ENCODE peak calls at places on chromosomes 4 and X, in four cellular contexts. C, G, P and J are unnamed samples.

GRCh38 chr4:93016350-93016749 is 712.6 kb downstream of the GRID2 start:
- DNase-seq in C (no peak), P (no peak), G (no peak), J (no peak)

GRCh38 chrX:152733261-152733975 is at the start of the genes CSAG1 and MAGEA12:
- DNase-seq in P (no peak), G (peak; percentile 91), C (peak; percentile 6), J (no peak)

GRCh38 chrX:68822641-68823410 is 6.0 kb upstream of the EFNB1 start:
- DNase-seq in C (peak; percentile 50), G (peak; percentile 46), P (no peak), J (peak; percentile 28)

GRCh38 chrX:53133400-53133799 is 39.5 kb downstream of the KANTR start:
- DNase-seq in P (no peak), G (no peak), C (no peak), J (no peak)

GRCh38 chr4:4762909-4763814 is 96.3 kb upstream of the MSX1 start:
- DNase-seq in G (no peak), C (peak; percentile 10), P (peak; percentile 86), J (no peak)

GRCh38 chrX:154750301-154751120 is at the start of gene GAB3:
- DNase-seq in C (no peak), G (peak; percentile 41), P (no peak), J (no peak)

GRCh38 chr4:52837716-52838558 is 24.2 kb upstream of the RASL11B start:
- DNase-seq in C (no peak), G (no peak), P (no peak), J (peak; percentile 31)

GRCh38 chr4:2270341-2271165 is 8.6 kb upstream of the MXD4 start:
- DNase-seq in G (no peak), P (no peak), C (no peak), J (no peak)

GRCh38 chr4:185853841-185854240 is 41.8 kb upstream of the SORBS2 start:
- DNase-seq in C (no peak), P (no peak), G (no peak), J (no peak)

GRCh38 chr4:1069394-1069793 is 44.0 kb downstream of the RNF212 start:
- DNase-seq in C (no peak), G (no peak), P (no peak), J (no peak)

GRCh38 chr4:26566027-26566578 is 17.8 kb upstream of the TBC1D19 start:
- DNase-seq in P (no peak), G (no peak), C (no peak), J (no peak)

GRCh38 chr4:160034501-160034900 is 931.6 kb downstream of the RAPGEF2 start:
- DNase-seq in P (no peak), G (no peak), C (no peak), J (no peak)

GRCh38 chr4:47668810-47669408 is 169.0 kb downstream of the CORIN start:
- DNase-seq in C (peak; percentile 44), G (peak; percentile 57), P (no peak), J (peak; percentile 32)

GRCh38 chr4:112517067-112517588 is 1.1 kb upstream of the NEUROG2 start:
- DNase-seq in C (no peak), G (peak; percentile 34), P (peak; percentile 65), J (no peak)

GRCh38 chr4:7890635-7891393 is 48.8 kb downstream of the AFAP1 start:
- DNase-seq in G (no peak), P (no peak), C (peak; percentile 57), J (peak; percentile 56)

GRCh38 chr4:38177792-38178665 is 217.8 kb downstream of the PTTG2 start:
- DNase-seq in P (no peak), C (no peak), G (peak; percentile 73), J (no peak)

GRCh38 chr4:146437778-146438177 is 84.0 kb downstream of the SLC10A7 start:
- DNase-seq in G (no peak), P (no peak), C (no peak), J (no peak)

GRCh38 chrX:144586756-144587155 is 660.5 kb upstream of the SPANXN1 start:
- DNase-seq in C (no peak), P (no peak), G (no peak), J (no peak)

GRCh38 chrX:145631461-145631951 is 186.1 kb upstream of the SLITRK2 start:
- DNase-seq in G (peak; percentile 0), C (no peak), P (no peak), J (no peak)

GRCh38 chr4:7196731-7197130 is 4.4 kb downstream of the SORCS2 start:
- DNase-seq in G (no peak), C (no peak), P (no peak), J (no peak)

GRCh38 chr4:87844476-87844875 is 11.7 kb downstream of the MEPE start:
- DNase-seq in P (no peak), G (no peak), C (no peak), J (no peak)

GRCh38 chr4:74235135-74235534 is 73.1 kb upstream of the EPGN start:
- DNase-seq in G (no peak), C (no peak), P (no peak), J (no peak)

GRCh38 chr4:55157559-55158277 is 32.3 kb upstream of the KDR start:
- DNase-seq in C (no peak), G (no peak), P (no peak), J (no peak)

GRCh38 chr4:145909331-145909730 is 29.3 kb downstream of the ZNF827 start:
- DNase-seq in C (peak; percentile 64), P (no peak), G (peak; percentile 22), J (no peak)

GRCh38 chr4:126647756-126648396 is 984.9 kb upstream of the INTU start:
- DNase-seq in G (no peak), P (no peak), C (no peak), J (no peak)

GRCh38 chrX:119682019-119682989 is 10.7 kb downstream of the SEPTIN6 start:
- DNase-seq in P (peak; percentile 73), G (no peak), C (no peak), J (no peak)

GRCh38 chr4:183504064-183504929 is 561 bp upstream of the ING2 start:
- DNase-seq in P (peak; percentile 80), C (peak; percentile 95), G (peak; percentile 98), J (peak; percentile 93)

GRCh38 chrX:19679787-19680186 is 164.5 kb upstream of the MAP3K15 start:
- DNase-seq in P (no peak), G (no peak), C (no peak), J (no peak)

GRCh38 chr4:41418444-41418843 is 119.5 kb upstream of the LIMCH1 start:
- DNase-seq in G (no peak), C (no peak), P (no peak), J (no peak)

GRCh38 chrX:80876877-80877276 is 67.2 kb upstream of the BRWD3 start:
- DNase-seq in P (peak; percentile 1), G (peak; percentile 33), C (peak; percentile 45), J (peak; percentile 7)

GRCh38 chr4:153931804-153932203 is 142.9 kb upstream of the SFRP2 start:
- DNase-seq in G (no peak), C (no peak), P (no peak), J (no peak)

GRCh38 chr4:68466185-68466584 is 18.9 kb downstream of the TMPRSS11E start:
- DNase-seq in P (no peak), G (no peak), C (peak; percentile 29), J (no peak)

GRCh38 chr4:173009129-173009823 is 159.3 kb upstream of the GALNT7 start:
- DNase-seq in G (no peak), P (no peak), C (no peak), J (no peak)

GRCh38 chrX:45769919-45770582 is 569.4 kb upstream of the DIPK2B start:
- DNase-seq in P (peak; percentile 51), C (peak; percentile 86), G (peak; percentile 67), J (peak; percentile 88)

GRCh38 chrX:153924149-153924861 is 1.8 kb downstream of the ARHGAP4 start:
- DNase-seq in C (peak; percentile 65), G (peak; percentile 72), P (no peak), J (peak; percentile 58)

GRCh38 chr4:109009909-109010308 is 247.1 kb upstream of the ETNPPL start:
- DNase-seq in P (no peak), C (no peak), G (no peak), J (no peak)

GRCh38 chrX:64204701-64205440 is 637 bp downstream of the AMER1 start:
- DNase-seq in P (no peak), C (no peak), G (peak; percentile 6), J (peak; percentile 0)

GRCh38 chrX:22060451-22060940 is 28.4 kb downstream of the PHEX start:
- DNase-seq in G (no peak), P (no peak), C (peak; percentile 16), J (no peak)

GRCh38 chr4:115374621-115375020 is 261.2 kb upstream of the NDST4 start:
- DNase-seq in P (no peak), C (no peak), G (no peak), J (no peak)

GRCh38 chr4:115376866-115377265 is 263.4 kb upstream of the NDST4 start:
- DNase-seq in G (no peak), P (no peak), C (no peak), J (no peak)
- TF ChIP-seq CHD4 in G (no peak), P (no peak), C (no peak), J (no peak)

DNA sequence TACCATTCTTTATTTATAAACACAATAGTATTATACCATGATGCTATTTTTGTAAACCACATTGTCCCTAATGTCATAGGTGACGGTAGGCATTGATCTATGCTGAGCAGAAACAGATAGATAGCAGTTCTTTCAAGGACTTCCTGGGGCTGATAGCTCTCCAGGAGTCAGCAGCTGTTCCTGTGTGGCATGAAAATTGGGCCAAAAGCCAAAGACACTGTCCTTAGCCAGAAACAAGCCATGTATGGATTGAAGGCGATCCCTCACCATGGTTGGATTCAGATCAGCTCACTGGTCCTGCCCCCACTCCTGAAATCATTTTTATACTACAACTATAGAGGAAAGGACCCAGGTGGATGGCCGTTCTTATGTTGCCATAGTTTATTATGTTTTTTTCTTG is 53.6 kb downstream of the DDX60 start:
- DNase-seq in G (no peak), P (no peak), C (no peak), J (no peak)
- TF ChIP-seq CHD4 in G (no peak), P (no peak), C (no peak), J (no peak)

DNA sequence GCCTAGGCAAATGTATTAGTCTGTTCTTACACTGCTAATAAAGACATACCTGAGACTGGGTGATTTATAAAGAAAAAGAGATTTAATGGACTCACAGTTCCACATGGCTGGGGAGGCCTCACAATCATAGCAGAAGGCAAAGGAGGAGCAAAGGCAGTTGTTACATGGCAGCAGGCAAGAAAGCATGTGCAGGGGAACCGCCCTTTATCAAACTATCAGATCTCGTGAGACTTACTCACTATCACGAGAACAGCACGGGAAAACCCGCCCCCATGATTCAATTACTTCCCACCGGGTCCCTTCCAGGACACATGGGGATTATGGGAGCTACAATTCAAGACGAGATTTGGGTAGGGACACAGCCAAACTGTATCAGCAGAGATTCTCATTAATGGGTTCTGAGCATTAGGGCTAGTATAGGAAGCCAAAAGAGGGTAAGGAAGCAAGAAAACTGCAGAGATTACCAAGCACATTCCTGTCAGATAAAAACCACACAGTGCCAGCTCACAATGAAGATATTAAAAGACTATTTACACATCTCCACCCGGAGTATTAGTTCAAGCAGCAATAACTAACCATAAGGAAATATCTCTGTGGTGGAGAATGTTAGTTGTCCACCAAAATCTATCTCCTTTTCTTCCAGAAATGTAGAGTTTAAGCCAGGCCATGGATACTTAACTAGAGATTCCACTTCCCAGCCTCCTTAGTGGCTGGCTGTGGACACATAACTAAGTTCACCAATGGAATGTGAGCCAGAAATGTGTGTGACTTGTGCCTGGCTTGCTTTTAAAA is 61.2 kb upstream of the HOPX start:
- DNase-seq in G (no peak), P (no peak), C (no peak), J (no peak)
- TF ChIP-seq CHD4 in G (no peak), P (no peak), C (no peak), J (no peak)

GRCh38 chrX:23784487-23785301 is 1.7 kb downstream of the SAT1 start:
- DNase-seq in G (peak; percentile 48), C (peak; percentile 64), P (no peak), J (no peak)
- TF ChIP-seq CHD4 in G (no peak), C (no peak), P (no peak), J (no peak)

GRCh38 chr4:27684501-27685077 is 823.9 kb downstream of the STIM2 start:
- DNase-seq in P (no peak), C (peak; percentile 58), G (peak; percentile 34), J (peak; percentile 44)
- TF ChIP-seq CHD4 in P (no peak), C (no peak), G (no peak), J (no peak)